ENCODE peak calls at places on chromosome 1, in ten cellular contexts. Q is fibroblast of lung; C is foreskin melanocyte; D is stimulated activated CD4-positive, alpha-beta T cell treated with anti-CD3 and anti-CD28 coated beads, Interleukin-4, amount 100 ng/mL, for 48 hours; G is ecto neural progenitor cell; W is iris pigment epithelial cell; R is MV-4-11; B is GM23338; H is AG09319; A is left ventricle myocardium superior. F is an unnamed sample.

GRCh38 chr1:58739851-58740466 is 40.1 kb upstream of the MYSM1 start:
- DNase-seq in H (no peak), D (no peak), B (peak), C (peak), W (peak), G (no peak), A (no peak), R (peak), Q (peak), F (peak)

GRCh38 chr1:78839704-78840277 is 166.7 kb downstream of the ADGRL4 start:
- DNase-seq in C (no peak), Q (peak), W (peak), G (no peak), B (peak), D (no peak), A (no peak), R (peak), H (no peak), F (peak)

GRCh38 chr1:93616221-93616995 is 65.2 kb downstream of the BCAR3 start:
- DNase-seq in Q (peak), R (no peak), A (no peak), G (no peak), B (no peak), C (no peak), D (no peak), H (no peak), W (no peak), F (peak)

GRCh38 chr1:182348916-182349747 is 42.5 kb downstream of the GLUL start:
- DNase-seq in D (no peak), H (no peak), A (peak), G (no peak), C (peak), B (no peak), R (no peak), Q (peak), W (no peak), F (peak)

GRCh38 chr1:210711825-210712224 is 383.1 kb downstream of the HHAT start:
- DNase-seq in A (peak), W (no peak), H (no peak), Q (no peak), D (no peak), B (peak), R (no peak), G (no peak), C (no peak), F (no peak)

GRCh38 chr1:37795340-37796110 is 1.9 kb downstream of the MANEAL start:
- DNase-seq in B (peak), R (peak), D (no peak), G (peak), W (peak), H (no peak), A (peak), Q (peak), C (peak), F (peak)

GRCh38 chr1:29033829-29034466 is 89.8 kb downstream of the TMEM200B start:
- DNase-seq in Q (peak), C (peak), W (peak), G (no peak), A (no peak), R (peak), D (no peak), B (peak), H (no peak), F (peak)

GRCh38 chr1:50591598-50591997 is 168.4 kb upstream of the DMRTA2 start:
- DNase-seq in R (no peak), G (no peak), Q (peak), W (peak), H (no peak), D (no peak), A (no peak), B (no peak), C (no peak), F (peak)

GRCh38 chr1:100354971-100355394 is 2.7 kb downstream of the CDC14A start:
- DNase-seq in D (no peak), Q (peak), B (peak), C (no peak), H (no peak), A (no peak), R (no peak), W (peak), G (peak), F (no peak)

GRCh38 chr1:10378071-10378841 is 20.6 kb upstream of the PGD start:
- DNase-seq in Q (peak), G (no peak), D (no peak), W (peak), A (peak), H (no peak), R (peak), C (no peak), B (peak), F (peak)

GRCh38 chr1:149848340-149848771 is 51.0 kb upstream of the BOLA1 start:
- DNase-seq in C (no peak), A (no peak), B (peak), G (no peak), H (no peak), W (no peak), R (no peak), Q (no peak), D (no peak), F (peak)

GRCh38 chr1:8863712-8864324 is 14.7 kb downstream of the ENO1 start:
- DNase-seq in Q (no peak), D (no peak), B (peak), C (no peak), H (no peak), W (no peak), R (no peak), G (no peak), A (no peak), F (no peak)

GRCh38 chr1:9630331-9631081 is 21.0 kb upstream of the PIK3CD start:
- DNase-seq in D (no peak), C (no peak), W (no peak), G (no peak), B (no peak), Q (no peak), A (no peak), R (no peak), H (no peak), F (no peak)

GRCh38 chr1:43366601-43367025 is 1.2 kb downstream of the ELOVL1 start:
- DNase-seq in D (no peak), B (peak), Q (peak), C (no peak), A (no peak), G (no peak), R (no peak), H (no peak), W (no peak), F (no peak)

GRCh38 chr1:6066680-6067079 is 21.0 kb downstream of the KCNAB2 start:
- DNase-seq in W (no peak), H (no peak), C (no peak), D (no peak), G (no peak), R (no peak), Q (no peak), B (no peak), A (no peak), F (no peak)

GRCh38 chr1:69991644-69992043 is 213.7 kb downstream of the LRRC40 start:
- DNase-seq in C (no peak), W (peak), A (no peak), G (no peak), H (no peak), D (no peak), R (no peak), Q (peak), B (no peak), F (peak)

GRCh38 chr1:86779308-86780191 is 75.2 kb downstream of the SH3GLB1 start:
- DNase-seq in A (no peak), B (no peak), D (no peak), W (peak), Q (peak), R (no peak), H (peak), C (no peak), G (no peak), F (peak)

GRCh38 chr1:181398544-181398943 is 84.8 kb upstream of the CACNA1E start:
- DNase-seq in D (no peak), W (no peak), R (no peak), C (no peak), Q (no peak), A (no peak), H (no peak), G (no peak), B (no peak), F (no peak)

GRCh38 chr1:93635614-93636543 is 45.8 kb downstream of the BCAR3 start:
- DNase-seq in A (no peak), C (no peak), H (no peak), R (no peak), Q (peak), B (peak), D (no peak), W (no peak), G (peak), F (no peak)

GRCh38 chr1:184801503-184801902 is 46.8 kb upstream of the EDEM3 start:
- DNase-seq in R (no peak), A (no peak), C (peak), Q (peak), D (no peak), G (no peak), W (peak), B (no peak), H (peak), F (peak)

GRCh38 chr1:180919183-180919700 is 6.5 kb downstream of the KIAA1614 start:
- DNase-seq in A (no peak), D (no peak), G (no peak), W (no peak), B (no peak), Q (no peak), C (no peak), R (no peak), H (no peak), F (no peak)

GRCh38 chr1:15962176-15962575 is 13.7 kb downstream of the ZBTB17 start:
- DNase-seq in H (no peak), Q (no peak), W (no peak), B (no peak), C (no peak), A (no peak), G (no peak), D (no peak), R (no peak), F (no peak)

GRCh38 chr1:226308166-226308722 is 720 bp downstream of the LIN9 start:
- DNase-seq in A (no peak), H (no peak), G (no peak), W (no peak), Q (no peak), D (peak), B (peak), R (no peak), C (no peak), F (no peak)

GRCh38 chr1:154404511-154404931 is 622 bp upstream of the IL6R start:
- DNase-seq in C (no peak), D (no peak), A (no peak), R (peak), Q (no peak), G (no peak), W (no peak), H (no peak), B (no peak), F (no peak)

GRCh38 chr1:15430787-15431570 is 7.3 kb upstream of the CTRC start:
- DNase-seq in B (peak), H (no peak), Q (no peak), C (no peak), R (peak), A (peak), W (no peak), G (peak), D (peak), F (peak)

GRCh38 chr1:207284209-207284892 is 37.1 kb upstream of the CD55 start:
- DNase-seq in B (no peak), A (no peak), G (no peak), H (no peak), Q (no peak), W (peak), D (no peak), R (no peak), C (no peak), F (no peak)